ENCODE peak calls at places on chromosome 9, in nine cellular contexts. D, T, G, K, C, Z, V, O and H are unnamed samples.

GRCh38 chr9:101495810-101496209 is 37.8 kb upstream of the RNF20 start:
- DNase-seq in K (peak), V (no peak), T (no peak), O (no peak), G (no peak), Z (no peak), D (peak), C (peak), H (peak)

GRCh38 chr9:108271646-108272349 is 584.0 kb downstream of the ACTL7B start:
- DNase-seq in G (no peak), Z (no peak), D (peak), K (peak), C (no peak), V (peak), O (no peak), T (peak), H (peak)

GRCh38 chr9:4666042-4666699 is at the start of gene SPATA6L:
- DNase-seq in T (peak), D (peak), O (no peak), V (peak), C (no peak), G (no peak), Z (no peak), K (peak), H (peak)

GRCh38 chr9:95003694-95004451 is 277.4 kb downstream of the AOPEP start:
- DNase-seq in C (no peak), Z (peak), K (peak), T (peak), O (no peak), D (peak), G (no peak), V (peak), H (peak)

GRCh38 chr9:135929656-135930445 is 22.5 kb upstream of the CAMSAP1 start:
- DNase-seq in C (no peak), K (no peak), Z (no peak), D (no peak), V (no peak), T (no peak), G (no peak), O (no peak), H (no peak)

GRCh38 chr9:95091971-95092320 is 225.6 kb downstream of the FANCC start:
- DNase-seq in C (no peak), T (no peak), K (no peak), D (peak), V (no peak), G (no peak), Z (no peak), O (no peak), H (no peak)

GRCh38 chr9:16482764-16483163 is 387.7 kb downstream of the BNC2 start:
- DNase-seq in K (no peak), T (peak), G (no peak), C (no peak), D (no peak), V (no peak), Z (no peak), O (no peak), H (no peak)

GRCh38 chr9:135701067-135701967 is 668 bp upstream of the KCNT1 start:
- DNase-seq in V (no peak), K (no peak), Z (no peak), G (no peak), T (no peak), C (no peak), D (no peak), O (no peak), H (no peak)

GRCh38 chr9:90881648-90882047 is 80.0 kb downstream of the SYK start:
- DNase-seq in T (no peak), G (no peak), O (no peak), C (no peak), Z (no peak), V (no peak), K (no peak), D (no peak), H (no peak)

GRCh38 chr9:136088481-136088938 is 6.6 kb downstream of the NACC2 start:
- DNase-seq in Z (no peak), O (no peak), C (no peak), G (no peak), V (no peak), D (no peak), T (no peak), K (no peak), H (no peak)

GRCh38 chr9:86407022-86407421 is 52.8 kb upstream of the TUT7 start:
- DNase-seq in K (no peak), T (peak), Z (peak), O (peak), V (peak), C (no peak), G (no peak), D (peak), H (no peak)

GRCh38 chr9:7394007-7394774 is 405.4 kb downstream of the DMAC1 start:
- DNase-seq in Z (peak), C (no peak), K (no peak), O (no peak), V (peak), D (no peak), T (no peak), G (no peak), H (no peak)

GRCh38 chr9:30714389-30714788 is 1670.1 kb upstream of the ACO1 start:
- DNase-seq in O (no peak), D (no peak), V (no peak), G (no peak), T (no peak), K (no peak), C (no peak), Z (no peak), H (no peak)

GRCh38 chr9:89600831-89601230 is 4.0 kb upstream of the GADD45G start:
- DNase-seq in K (no peak), Z (no peak), G (no peak), V (no peak), C (no peak), O (no peak), T (no peak), D (no peak), H (no peak)

GRCh38 chr9:83403864-83404263 is 134.3 kb downstream of the FRMD3 start:
- DNase-seq in C (no peak), K (no peak), O (no peak), Z (no peak), G (no peak), V (no peak), T (peak), D (peak), H (no peak)

GRCh38 chr9:124657526-124657925 is 113.6 kb downstream of the NR6A1 start:
- DNase-seq in O (no peak), T (no peak), D (no peak), G (no peak), C (no peak), Z (peak), V (no peak), K (no peak), H (no peak)

GRCh38 chr9:75909776-75910175 is 19.3 kb downstream of the PCSK5 start:
- DNase-seq in T (no peak), G (peak), V (no peak), O (no peak), D (peak), K (no peak), C (no peak), Z (no peak), H (no peak)

GRCh38 chr9:131960805-131961495 is 118.7 kb downstream of the MED27 start:
- DNase-seq in V (no peak), K (no peak), O (no peak), T (peak), C (no peak), Z (no peak), D (peak), G (no peak), H (no peak)

GRCh38 chr9:131959887-131960286 is 119.8 kb downstream of the MED27 start:
- DNase-seq in G (no peak), K (no peak), V (no peak), C (no peak), Z (no peak), T (no peak), O (no peak), D (no peak), H (no peak)

GRCh38 chr9:131959056-131959455 is 120.6 kb downstream of the MED27 start:
- DNase-seq in C (no peak), Z (no peak), D (no peak), O (no peak), G (no peak), K (no peak), T (no peak), V (no peak), H (no peak)

GRCh38 chr9:131961496-131961880 is 118.2 kb downstream of the MED27 start:
- DNase-seq in O (no peak), Z (no peak), D (no peak), T (no peak), C (no peak), V (no peak), G (no peak), K (no peak), H (no peak)

GRCh38 chr9:131960311-131960710 is 119.4 kb downstream of the MED27 start:
- DNase-seq in C (no peak), O (no peak), V (no peak), K (no peak), T (peak), D (peak), G (no peak), Z (no peak), H (no peak)
- TF ChIP-seq EZH2 in C (no peak), O (no peak), V (no peak), K (no peak), T (no peak), D (no peak), G (no peak), Z (no peak), H (no peak)

GRCh38 chr9:104927216-104927911 is 591 bp downstream of the ABCA1 start:
- DNase-seq in O (no peak), D (peak), Z (no peak), K (peak), V (peak), T (peak), G (no peak), C (no peak), H (peak)
- TF ChIP-seq EZH2 in O (no peak), D (no peak), Z (no peak), K (no peak), V (no peak), T (no peak), G (no peak), C (no peak), H (no peak)

GRCh38 chr9:137280478-137281344 is 3.2 kb downstream of the TOR4A start:
- DNase-seq in T (no peak), V (no peak), Z (no peak), G (no peak), K (no peak), C (no peak), D (no peak), O (no peak), H (peak)

GRCh38 chr9:137277329-137278041 is at the start of gene TOR4A:
- DNase-seq in D (peak), K (peak), T (no peak), G (peak), C (no peak), V (peak), O (no peak), Z (peak), H (no peak)

GRCh38 chr9:137278061-137278912 is 761 bp downstream of the TOR4A start:
- DNase-seq in G (no peak), T (no peak), Z (peak), V (no peak), O (no peak), D (no peak), C (no peak), K (no peak), H (no peak)

GRCh38 chr9:137279741-137280477 is 2.4 kb downstream of the TOR4A start:
- DNase-seq in K (no peak), Z (no peak), V (no peak), T (no peak), D (no peak), O (no peak), C (no peak), G (no peak), H (no peak)

GRCh38 chr9:137278913-137279711 is 1.6 kb downstream of the TOR4A start:
- DNase-seq in T (no peak), C (no peak), D (no peak), K (no peak), O (no peak), Z (no peak), V (no peak), G (no peak), H (no peak)
- TF ChIP-seq EZH2 in T (no peak), C (no peak), D (no peak), K (no peak), O (no peak), Z (no peak), V (no peak), G (no peak), H (no peak)

DNA sequence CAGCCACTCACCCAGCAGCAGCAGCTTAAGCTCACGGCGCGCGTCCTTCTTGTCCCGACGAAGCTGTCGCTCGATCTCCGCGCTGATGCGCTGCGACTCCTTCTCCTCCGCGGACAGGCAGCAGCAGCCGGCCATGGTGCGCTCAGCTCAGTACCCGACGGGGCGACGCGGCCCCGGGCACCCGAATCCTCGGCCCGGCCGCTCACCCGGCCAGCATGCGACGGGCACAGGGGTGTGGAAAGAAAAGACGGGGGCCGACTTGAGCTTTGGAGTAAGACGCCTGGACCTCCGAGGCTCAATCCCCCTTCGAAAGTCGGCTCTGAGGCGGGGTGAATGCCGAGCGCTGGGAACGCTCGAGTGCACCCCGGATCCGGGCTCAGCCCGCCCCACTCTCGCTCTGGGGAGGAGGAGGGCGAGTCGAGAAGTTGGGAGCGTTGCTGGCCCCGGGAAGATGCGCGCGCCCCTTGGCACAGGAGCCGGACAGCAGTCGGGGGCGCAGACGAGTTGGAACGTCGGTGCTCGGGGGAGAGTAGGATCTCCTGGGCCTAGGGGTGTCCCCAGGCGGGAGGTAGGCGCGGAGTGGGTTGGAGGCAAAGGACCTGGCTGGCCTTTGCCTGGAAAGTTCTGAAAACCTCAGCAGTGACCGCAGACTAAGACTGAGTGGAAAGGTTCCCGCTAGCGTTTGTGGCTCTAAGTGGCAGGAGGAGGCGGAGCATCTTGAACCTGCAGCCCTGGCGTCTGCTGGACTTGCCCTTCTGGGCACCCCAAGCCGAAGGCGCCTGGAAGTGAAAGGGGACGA is at the start of gene GNA14:
- DNase-seq in C (no peak), T (peak), K (peak), V (no peak), G (no peak), D (peak), Z (no peak), O (no peak), H (no peak)
- TF ChIP-seq EZH2 in C (no peak), T (peak), K (peak), V (no peak), G (no peak), D (peak), Z (no peak), O (peak), H (no peak)

GRCh38 chr9:25681270-25681669 is 3.0 kb upstream of the TUSC1 start:
- DNase-seq in C (no peak), T (peak), V (no peak), K (no peak), Z (no peak), O (no peak), D (peak), G (no peak), H (no peak)

GRCh38 chr9:25678846-25679360 is 659 bp upstream of the TUSC1 start:
- DNase-seq in O (no peak), C (no peak), V (no peak), T (peak), D (no peak), K (peak), Z (no peak), G (no peak), H (no peak)

GRCh38 chr9:25678147-25678666 is at the start of gene TUSC1:
- DNase-seq in D (peak), C (peak), V (no peak), T (peak), G (no peak), O (no peak), K (peak), Z (no peak), H (no peak)

GRCh38 chr9:25677301-25678146 is 720 bp downstream of the TUSC1 start:
- DNase-seq in D (peak), O (no peak), C (no peak), T (peak), V (no peak), K (peak), G (no peak), Z (no peak), H (no peak)
- TF ChIP-seq EZH2 in D (no peak), O (no peak), C (no peak), T (no peak), V (no peak), K (no peak), G (no peak), Z (no peak), H (no peak)

GRCh38 chr9:128393171-128393761 is 22.1 kb downstream of the URM1 start:
- DNase-seq in G (no peak), Z (no peak), V (no peak), C (no peak), D (no peak), O (no peak), K (no peak), T (no peak), H (no peak)
- TF ChIP-seq EZH2 in G (no peak), Z (no peak), V (no peak), C (no peak), D (peak), O (no peak), K (no peak), T (no peak), H (no peak)

DNA sequence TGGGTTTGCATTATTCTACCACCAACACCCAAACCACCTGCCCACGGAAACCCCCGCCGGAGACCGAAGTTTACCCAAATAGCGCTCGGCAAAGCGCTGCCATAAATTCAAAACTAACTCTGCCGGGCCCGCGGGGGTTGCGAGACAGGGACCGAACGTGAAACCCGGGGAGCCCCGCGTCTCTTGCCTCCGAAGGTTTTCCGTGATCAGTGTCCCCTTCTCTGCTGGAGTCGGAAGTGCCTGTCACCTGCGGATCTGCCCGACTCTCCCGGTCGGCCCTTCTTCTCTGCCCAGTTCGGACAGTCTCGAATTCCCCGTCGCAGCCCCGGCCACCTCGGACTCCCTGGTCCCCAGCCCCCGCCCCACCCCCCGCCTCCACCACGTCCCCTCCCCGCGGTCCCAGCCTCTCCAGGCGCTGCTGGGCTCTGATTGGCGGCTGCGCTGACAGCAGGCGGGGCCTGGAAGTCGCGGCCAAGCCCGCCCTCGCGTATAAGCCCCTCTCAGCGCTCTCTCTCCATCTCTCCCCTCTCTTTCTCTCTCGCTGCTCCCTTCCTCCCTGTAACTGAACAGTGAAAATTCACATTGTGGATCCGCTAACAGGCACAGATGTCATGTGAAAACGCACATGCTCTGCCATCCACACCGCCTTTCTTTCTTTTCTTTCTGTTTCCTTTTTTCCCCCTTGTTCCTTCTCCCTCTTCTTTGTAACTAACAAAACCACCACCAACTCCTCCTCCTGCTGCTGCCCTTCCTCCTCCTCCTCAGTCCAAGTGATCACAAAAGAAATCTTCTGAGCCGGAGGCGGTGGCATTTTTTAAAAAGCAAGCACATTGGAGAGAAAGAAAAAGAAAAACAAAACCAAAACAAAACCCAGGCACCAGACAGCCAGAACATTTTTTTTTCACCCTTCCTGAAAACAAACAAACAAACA is at the start of gene RORB:
- DNase-seq in T (peak), D (peak), C (no peak), K (peak), O (no peak), Z (peak), V (no peak), G (no peak), H (peak)
- TF ChIP-seq EZH2 in T (no peak), D (peak), C (no peak), K (no peak), O (peak), Z (no peak), V (peak), G (no peak), H (no peak)

GRCh38 chr9:17900604-17901003 is 321.7 kb downstream of the SH3GL2 start:
- DNase-seq in V (no peak), D (no peak), G (no peak), T (no peak), C (no peak), Z (no peak), O (no peak), K (no peak), H (no peak)

GRCh38 chr9:17906841-17907779 is 328.2 kb downstream of the SH3GL2 start:
- DNase-seq in Z (no peak), D (no peak), G (no peak), K (no peak), C (no peak), V (no peak), O (no peak), T (no peak), H (no peak)

GRCh38 chr9:17907780-17908513 is 329.1 kb downstream of the SH3GL2 start:
- DNase-seq in V (no peak), Z (no peak), K (no peak), C (no peak), T (no peak), D (no peak), G (no peak), O (no peak), H (no peak)

GRCh38 chr9:17906204-17906840 is 327.5 kb downstream of the SH3GL2 start:
- DNase-seq in G (no peak), Z (no peak), D (no peak), C (no peak), O (no peak), K (no peak), V (no peak), T (peak), H (no peak)

GRCh38 chr9:17905356-17906203 is 326.7 kb downstream of the SH3GL2 start:
- DNase-seq in T (no peak), K (no peak), O (no peak), D (no peak), G (no peak), Z (no peak), V (no peak), C (no peak), H (no peak)
- TF ChIP-seq EZH2 in T (peak), K (no peak), O (peak), D (no peak), G (no peak), Z (no peak), V (no peak), C (no peak), H (peak)